ENCODE peak calls at places on chromosomes 13 and 19, in five cellular contexts. W is gastrocnemius medialis, C is A549, R is heart left ventricle, V is IMR-90. O is an unnamed sample.

GRCh38 chr19:35341006-35341405 is 6.7 kb upstream of the FFAR1 start:
- DNase-seq in C (no peak), V (no peak), R (no peak), W (no peak), O (no peak)

GRCh38 chr13:52001120-52001731 is 10.0 kb downstream of the ATP7B start:
- DNase-seq in R (no peak), W (no peak), V (peak; percentile 49), C (peak; percentile 46), O (no peak)

GRCh38 chr13:18947376-18947977 is 234.1 kb downstream of the TUBA3C start:
- DNase-seq in R (no peak), C (no peak), V (no peak), W (no peak), O (no peak)

GRCh38 chr13:44574466-44574855 is 1.7 kb downstream of the TSC22D1 start:
- DNase-seq in R (no peak), C (no peak), V (peak; percentile 36), W (no peak), O (no peak)

GRCh38 chr13:94009696-94010095 is 469.8 kb downstream of the DCT start:
- DNase-seq in C (no peak), V (peak; percentile 64), W (no peak), R (no peak), O (no peak)

GRCh38 chr19:47564081-47564480 is 8.9 kb downstream of the ZNF541 start:
- DNase-seq in W (no peak), V (no peak), C (no peak), R (no peak), O (no peak)

GRCh38 chr19:40613669-40614594 is 12.8 kb downstream of the LTBP4 start:
- DNase-seq in R (peak; percentile 76), W (peak; percentile 58), V (peak; percentile 72), C (peak; percentile 72), O (peak; percentile 97)

GRCh38 chr13:50116430-50116973 is 101.3 kb downstream of the KCNRG start:
- DNase-seq in V (peak; percentile 19), C (no peak), R (no peak), W (no peak), O (no peak)

GRCh38 chr13:23707674-23708073 is 137.5 kb downstream of the TNFRSF19 start:
- DNase-seq in V (peak; percentile 49), C (no peak), R (no peak), W (no peak), O (no peak)

GRCh38 chr13:25798998-25799397 is 252.8 kb downstream of the SHISA2 start:
- DNase-seq in W (no peak), V (no peak), R (no peak), C (no peak), O (no peak)

GRCh38 chr19:49064768-49065611 is at the start of gene NTF4:
- DNase-seq in V (no peak), C (peak; percentile 61), W (peak; percentile 52), R (no peak), O (peak; percentile 89)

GRCh38 chr19:51471527-51471926 is 6.8 kb upstream of the CEACAM18 start:
- DNase-seq in C (no peak), W (no peak), R (no peak), V (no peak), O (no peak)

GRCh38 chr13:97030705-97031452 is 36.6 kb upstream of the OXGR1 start:
- DNase-seq in W (no peak), V (peak; percentile 61), R (no peak), C (peak; percentile 31), O (no peak)

GRCh38 chr19:17159466-17160393 is 55.4 kb upstream of the USE1 start:
- DNase-seq in V (peak; percentile 6), W (no peak), R (no peak), C (no peak), O (no peak)

GRCh38 chr13:82565191-82565590 is 1317.1 kb downstream of the SLITRK1 start:
- DNase-seq in R (no peak), V (no peak), W (no peak), C (no peak), O (no peak)

GRCh38 chr13:98565726-98566577 is 11.0 kb downstream of the STK24 start:
- DNase-seq in W (peak; percentile 45), V (no peak), C (no peak), R (peak; percentile 54), O (no peak)

GRCh38 chr13:96822900-96823299 is 171.4 kb downstream of the OXGR1 start:
- DNase-seq in V (no peak), W (peak; percentile 41), R (no peak), C (peak; percentile 4), O (no peak)

GRCh38 chr13:34019870-34020269 is 201.9 kb downstream of the RFC3 start:
- DNase-seq in C (no peak), V (no peak), R (no peak), W (no peak), O (no peak)

GRCh38 chr13:43390101-43390500 is 366.7 kb downstream of the DNAJC15 start:
- DNase-seq in V (peak; percentile 68), W (no peak), R (no peak), C (no peak), O (no peak)

GRCh38 chr13:99658266-99658991 is 157.2 kb downstream of the TM9SF2 start:
- DNase-seq in C (peak; percentile 21), R (peak; percentile 46), V (peak; percentile 25), W (no peak), O (peak; percentile 92)

GRCh38 chr13:41500501-41500900 is 43.2 kb downstream of the RGCC start:
- DNase-seq in C (no peak), R (no peak), W (peak; percentile 26), V (no peak), O (no peak)

GRCh38 chr13:36866232-36866631 is 47.2 kb downstream of the RFXAP start:
- DNase-seq in C (no peak), V (no peak), W (no peak), R (no peak), O (no peak)

GRCh38 chr13:21219044-21219381 is 42.6 kb downstream of the MRPL57 start:
- DNase-seq in W (no peak), V (no peak), R (no peak), C (no peak), O (no peak)

GRCh38 chr19:34260771-34261173 is 6.4 kb downstream of the GARRE1 start:
- DNase-seq in V (peak; percentile 43), W (no peak), R (no peak), C (no peak), O (no peak)

GRCh38 chr13:45700971-45701900 is 884 bp upstream of the CBY2 start:
- DNase-seq in C (no peak), V (no peak), R (no peak), W (no peak), O (no peak)

GRCh38 chr19:43776285-43776684 is 4.5 kb downstream of the KCNN4 start:
- DNase-seq in C (no peak), R (no peak), W (no peak), V (no peak), O (no peak)

GRCh38 chr19:40356681-40357595 is 8.4 kb downstream of the PLD3 start:
- DNase-seq in R (no peak), V (peak; percentile 33), W (no peak), C (no peak), O (no peak)

GRCh38 chr19:35940839-35941238 is 4.7 kb downstream of the LRFN3 start:
- DNase-seq in R (no peak), W (no peak), V (no peak), C (no peak), O (no peak)

DNA sequence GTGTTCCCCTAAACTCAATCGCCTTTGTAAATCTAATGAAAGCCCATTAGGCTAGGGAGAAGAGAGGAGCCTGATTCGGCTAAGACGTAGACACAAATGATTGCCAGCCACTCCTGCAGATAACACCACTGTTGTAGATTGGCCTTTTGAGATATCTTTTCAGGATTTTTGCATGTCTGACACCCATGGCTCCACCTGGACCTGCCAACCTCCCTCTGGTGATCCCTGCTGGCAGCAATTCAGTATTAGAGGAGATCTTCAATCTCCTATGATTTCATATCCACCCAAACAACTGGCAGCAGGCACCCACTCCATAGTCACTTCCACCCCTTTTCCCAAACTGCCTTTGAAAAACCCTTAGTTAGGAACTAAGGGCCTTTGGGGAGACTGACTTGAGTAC is 191.9 kb upstream of the UBL3 start:
- DNase-seq in W (no peak), R (no peak), V (no peak), C (no peak), O (no peak)
- TF ChIP-seq POLR2A in W (no peak), R (no peak), V (no peak), C (no peak), O (no peak)

GRCh38 chr19:41711376-41712261 is 3.2 kb downstream of the CEACAM5 start:
- DNase-seq in R (no peak), C (no peak), V (no peak), W (no peak), O (no peak)

GRCh38 chr19:41707502-41707812 is 969 bp upstream of the CEACAM5 start:
- DNase-seq in R (no peak), W (no peak), V (no peak), C (peak; percentile 60), O (no peak)

GRCh38 chr19:41708481-41708880 is at the start of gene CEACAM5:
- DNase-seq in R (no peak), C (no peak), V (no peak), W (no peak), O (no peak)

GRCh38 chr19:41707871-41708371 is 505 bp upstream of the CEACAM5 start:
- DNase-seq in V (no peak), R (no peak), W (no peak), C (no peak), O (no peak)

DNA sequence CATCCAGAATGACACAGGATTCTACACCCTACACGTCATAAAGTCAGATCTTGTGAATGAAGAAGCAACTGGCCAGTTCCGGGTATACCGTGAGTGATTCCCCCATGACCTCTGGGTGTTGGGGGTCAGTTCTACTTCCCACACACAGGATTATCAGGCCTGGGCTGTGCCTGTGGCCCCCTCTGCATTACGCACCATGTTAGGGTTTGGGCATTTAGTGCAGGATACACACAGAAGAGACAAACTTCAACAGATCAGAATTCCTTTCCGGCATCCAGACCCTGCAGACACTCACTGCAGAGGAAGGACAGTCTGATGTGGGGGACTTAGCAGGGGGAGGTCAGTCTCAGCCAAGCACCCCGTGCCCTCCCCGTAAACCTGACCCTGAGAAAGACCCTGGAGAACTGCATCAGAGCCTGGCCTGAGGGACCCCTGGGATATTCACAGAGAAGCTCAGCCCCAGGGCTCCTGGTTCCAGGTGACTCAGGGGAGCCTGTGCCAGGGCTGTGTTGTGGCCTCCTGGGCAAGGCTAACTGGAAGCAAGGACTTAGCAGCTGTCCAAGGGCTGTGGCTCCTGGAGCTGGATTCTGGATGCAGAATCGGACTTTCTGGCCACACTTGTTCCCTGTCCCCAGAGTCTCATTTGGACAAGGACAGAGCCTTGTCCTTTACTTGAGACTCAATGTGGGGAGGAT is 1.7 kb downstream of the CEACAM5 start:
- DNase-seq in V (no peak), C (no peak), R (no peak), W (no peak), O (no peak)
- TF ChIP-seq POLR2A in V (no peak), C (no peak), R (no peak), W (no peak), O (no peak)

DNA sequence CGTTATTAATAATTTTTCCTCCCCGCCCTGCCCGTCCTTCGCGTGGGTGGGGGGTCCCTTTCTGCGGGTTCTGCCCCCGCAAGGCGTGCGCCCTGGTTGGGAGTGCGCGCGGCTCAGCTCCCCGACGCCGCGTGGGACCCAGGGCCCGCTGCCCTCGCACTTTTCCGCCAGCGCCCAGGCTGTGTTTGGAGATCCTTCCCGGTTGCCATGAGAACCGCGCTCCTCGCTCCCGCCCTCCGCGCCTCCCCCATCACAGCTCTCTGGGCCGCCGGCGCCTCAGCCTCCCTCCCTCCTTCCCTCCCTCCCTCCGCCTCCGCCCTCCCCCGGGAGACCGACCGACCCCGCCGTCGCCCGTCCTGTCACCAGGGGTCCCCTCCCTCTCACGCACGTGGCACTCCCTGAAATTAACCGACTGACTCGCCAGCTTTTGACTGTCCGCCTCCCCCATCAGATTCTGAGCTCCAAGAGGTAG is 2.4 kb upstream of the SSBP4 start:
- DNase-seq in W (peak; percentile 71), C (no peak), R (peak; percentile 95), V (peak; percentile 78), O (peak; percentile 80)
- TF ChIP-seq POLR2A in W (no peak), C (no peak), R (no peak), V (peak; percentile 33), O (no peak)

GRCh38 chr19:1266116-1266817 is 2.9 kb upstream of the CIRBP start:
- DNase-seq in W (peak; percentile 76), C (peak; percentile 65), V (peak; percentile 78), R (peak; percentile 91), O (no peak)
- TF ChIP-seq POLR2A in W (peak; percentile 22), C (no peak), V (peak; percentile 14), R (no peak), O (no peak)